ENCODE peak calls at places on chromosome 9, in four cellular contexts. B, S, H and V are unnamed samples.
A peak's percentile ranks its signal among the peaks of the same experiment; 100 is the strongest.

GRCh38 chr9:115292584-115293271 is 174.8 kb upstream of the TNC start:
- DNase-seq in H (peak; percentile 33), S (no peak), B (peak; percentile 11), V (no peak)

GRCh38 chr9:77020438-77021264 is 1.2 kb downstream of the FOXB2 start:
- DNase-seq in H (peak; percentile 18), B (peak; percentile 51), S (no peak), V (no peak)

GRCh38 chr9:90559075-90560073 is 83.2 kb downstream of the DIRAS2 start:
- DNase-seq in H (no peak), S (no peak), B (no peak), V (no peak)

GRCh38 chr9:133584559-133585476 is 24.4 kb downstream of the FAM163B start:
- DNase-seq in H (peak; percentile 42), B (peak; percentile 54), S (no peak), V (peak; percentile 82)

GRCh38 chr9:33719581-33720374 is 75.6 kb upstream of the PRSS3 start:
- DNase-seq in B (peak; percentile 56), H (peak; percentile 31), S (peak; percentile 37), V (peak; percentile 46)

GRCh38 chr9:86854898-86855523 is 92.3 kb downstream of the GAS1 start:
- DNase-seq in B (peak; percentile 94), H (peak; percentile 82), S (peak; percentile 85), V (no peak)

GRCh38 chr9:19232830-19233194 is 2.3 kb downstream of the DENND4C start:
- DNase-seq in S (peak; percentile 77), H (peak; percentile 57), B (no peak), V (no peak)

GRCh38 chr9:20353529-20353928 is 268.8 kb downstream of the MLLT3 start:
- DNase-seq in H (peak; percentile 2), S (peak; percentile 29), B (no peak), V (no peak)

GRCh38 chr9:22117511-22118388 is 108.6 kb upstream of the CDKN2B start:
- DNase-seq in S (peak; percentile 40), B (no peak), H (peak; percentile 82), V (no peak)

GRCh38 chr9:33220681-33221567 is 19.0 kb upstream of the SPINK4 start:
- DNase-seq in S (no peak), B (no peak), H (no peak), V (peak; percentile 10)

GRCh38 chr9:137301086-137301947 is 754 bp downstream of the NRARP start:
- DNase-seq in H (peak; percentile 59), S (peak; percentile 63), B (peak; percentile 91), V (no peak)
- H3K9ac ChIP-seq in H (no peak overlapping the region), S (no peak overlapping the region), B (peak overlapping the region; percentile 28), V (no peak overlapping the region)

GRCh38 chr9:136803551-136804508 is 3.9 kb upstream of the RABL6 start:
- DNase-seq in S (no peak), B (no peak), H (no peak), V (no peak)

GRCh38 chr9:136806631-136807201 is 1.0 kb upstream of the RABL6 start:
- DNase-seq in S (no peak), H (no peak), B (no peak), V (no peak)

GRCh38 chr9:136806067-136806466 is 1.7 kb upstream of the RABL6 start:
- DNase-seq in B (no peak), H (no peak), S (no peak), V (no peak)

GRCh38 chr9:136804509-136805206 is 3.1 kb upstream of the RABL6 start:
- DNase-seq in B (no peak), H (no peak), S (no peak), V (no peak)

DNA sequence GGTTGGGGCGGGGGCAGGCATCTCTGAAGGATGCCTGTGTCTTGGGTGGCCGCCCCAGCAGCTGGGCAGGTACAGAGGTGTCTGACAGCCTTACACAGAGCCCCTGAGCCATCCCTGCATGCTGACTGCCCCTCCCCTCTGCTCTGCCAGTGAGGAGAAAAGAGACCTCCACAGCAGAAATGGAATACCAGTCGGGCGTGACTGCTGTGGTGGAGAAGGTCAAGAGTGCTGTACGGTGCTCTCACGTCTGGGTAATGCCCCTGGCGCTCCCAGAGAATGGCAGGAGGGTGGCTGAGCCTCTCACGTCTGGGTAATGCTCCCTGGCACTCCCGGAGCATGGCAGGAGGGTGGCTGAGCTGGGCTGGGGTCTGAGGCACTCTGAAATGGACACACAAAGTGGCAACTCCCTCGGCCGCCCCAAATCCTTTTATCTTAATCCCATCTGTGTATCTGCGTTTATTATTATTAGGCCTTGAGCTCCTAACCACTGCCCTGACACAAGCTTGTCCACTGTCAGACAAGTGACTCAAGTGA is 2.5 kb upstream of the RABL6 start:
- DNase-seq in B (no peak), H (no peak), S (no peak), V (no peak)
- H3K9ac ChIP-seq in B (no peak overlapping the region), H (no peak overlapping the region), S (no peak overlapping the region), V (no peak overlapping the region)

GRCh38 chr9:131216806-131217205 is 59.5 kb downstream of the FAM78A start:
- DNase-seq in S (no peak), H (no peak), B (no peak), V (no peak)

GRCh38 chr9:131220485-131220884 is 55.8 kb downstream of the FAM78A start:
- DNase-seq in S (no peak), B (no peak), H (no peak), V (no peak)

GRCh38 chr9:131214931-131215330 is 61.4 kb downstream of the FAM78A start:
- DNase-seq in S (no peak), H (no peak), B (no peak), V (no peak)

GRCh38 chr9:131218370-131218769 is 57.9 kb downstream of the FAM78A start:
- DNase-seq in B (no peak), S (no peak), H (no peak), V (no peak)

GRCh38 chr9:131217321-131218031 is 58.8 kb downstream of the FAM78A start:
- DNase-seq in S (no peak), H (no peak), B (no peak), V (no peak)
- H3K9ac ChIP-seq in S (no peak overlapping the region), H (no peak overlapping the region), B (no peak overlapping the region), V (no peak overlapping the region)

DNA sequence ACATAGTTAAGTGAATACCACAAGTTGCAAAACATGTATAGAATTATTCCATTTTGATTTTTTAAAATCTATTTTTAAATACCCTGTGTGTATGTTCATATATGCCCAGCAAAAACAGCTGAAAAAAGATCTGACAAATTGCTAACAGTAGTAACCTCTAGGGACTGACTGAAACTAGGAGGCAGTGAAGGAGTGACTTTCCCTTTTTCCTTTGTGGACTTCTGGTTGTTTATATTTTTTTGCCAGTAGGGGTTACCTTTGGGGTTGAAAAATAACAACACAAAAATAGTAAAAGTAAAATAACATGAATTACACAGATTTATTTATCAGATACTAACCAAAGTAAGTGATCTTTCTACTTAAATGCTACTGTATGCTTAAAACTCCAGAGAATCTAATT is 2.9 kb downstream of the MEGF9 start:
- DNase-seq in H (peak; percentile 38), S (peak; percentile 28), B (no peak), V (no peak)
- H3K9ac ChIP-seq in H (no peak overlapping the region), S (peak overlapping the region; percentile 85), B (no peak overlapping the region), V (peak overlapping the region; percentile 92)

GRCh38 chr9:98182889-98183599 is 9.4 kb downstream of the CORO2A start:
- DNase-seq in B (no peak), H (no peak), S (no peak), V (no peak)
- H3K9ac ChIP-seq in B (no peak overlapping the region), H (no peak overlapping the region), S (no peak overlapping the region), V (no peak overlapping the region)

GRCh38 chr9:28927711-28928110 is 1354.4 kb upstream of the C9orf72 start:
- DNase-seq in H (no peak), B (no peak), S (no peak), V (no peak)
- H3K9ac ChIP-seq in H (no peak overlapping the region), B (no peak overlapping the region), S (no peak overlapping the region), V (no peak overlapping the region)

GRCh38 chr9:130962418-130963316 is 23.6 kb upstream of the FIBCD1 start:
- DNase-seq in S (peak; percentile 87), H (peak; percentile 98), B (no peak), V (no peak)
- H3K9ac ChIP-seq in S (no peak overlapping the region), H (no peak overlapping the region), B (no peak overlapping the region), V (no peak overlapping the region)

GRCh38 chr9:136296434-136297015 is 7.4 kb downstream of the CCDC187 start:
- DNase-seq in B (no peak), H (no peak), S (no peak), V (no peak)
- H3K9ac ChIP-seq in B (no peak overlapping the region), H (no peak overlapping the region), S (no peak overlapping the region), V (no peak overlapping the region)

GRCh38 chr9:136666364-136667216 is 3.9 kb downstream of the EGFL7 start:
- DNase-seq in H (peak; percentile 48), B (peak; percentile 24), S (peak; percentile 16), V (no peak)
- H3K9ac ChIP-seq in H (no peak overlapping the region), B (no peak overlapping the region), S (no peak overlapping the region), V (no peak overlapping the region)